ENCODE peak calls at places on chromosomes 6 and 20, in nine cellular contexts. One of them, this sample, is unnamed. For H3K36me3, the result is how much of the 10 kb centered on the place peaks cover.

GRCh38 chr6:161011509-161012480 is 20.2 kb downstream of the MAP3K4 start:
- DNase-seq in adrenal gland: no peak
- DNase-seq in thyroid gland: no peak
- DNase-seq in psoas muscle: no peak
- DNase-seq in naive thymus-derived CD4-positive, alpha-beta T cell: no peak
- DNase-seq in fibroblast of lung: peak
- DNase-seq in mesendoderm: peak
- DNase-seq in left lung: no peak
- DNase-seq in heart right ventricle: no peak
- DNase-seq in this sample: peak

GRCh38 chr20:36214684-36215256 is 21.5 kb upstream of the AAR2 start:
- DNase-seq in adrenal gland: no peak
- DNase-seq in thyroid gland: no peak
- DNase-seq in psoas muscle: no peak
- DNase-seq in naive thymus-derived CD4-positive, alpha-beta T cell: no peak
- DNase-seq in fibroblast of lung: peak
- DNase-seq in mesendoderm: peak
- DNase-seq in left lung: no peak
- DNase-seq in heart right ventricle: no peak
- DNase-seq in this sample: peak

GRCh38 chr6:9025223-9025622 is 589.9 kb upstream of the SLC35B3 start:
- DNase-seq in adrenal gland: no peak
- DNase-seq in thyroid gland: no peak
- DNase-seq in psoas muscle: no peak
- DNase-seq in naive thymus-derived CD4-positive, alpha-beta T cell: no peak
- DNase-seq in fibroblast of lung: no peak
- DNase-seq in mesendoderm: no peak
- DNase-seq in left lung: no peak
- DNase-seq in heart right ventricle: no peak
- DNase-seq in this sample: no peak

GRCh38 chr20:35341366-35342028 is 49.3 kb upstream of the FAM83C start:
- DNase-seq in adrenal gland: no peak
- DNase-seq in thyroid gland: no peak
- DNase-seq in psoas muscle: no peak
- DNase-seq in naive thymus-derived CD4-positive, alpha-beta T cell: no peak
- DNase-seq in fibroblast of lung: peak
- DNase-seq in mesendoderm: no peak
- DNase-seq in left lung: no peak
- DNase-seq in heart right ventricle: no peak
- DNase-seq in this sample: no peak

GRCh38 chr6:155186052-155186658 is 77.7 kb upstream of the CLDN20 start:
- DNase-seq in adrenal gland: no peak
- DNase-seq in thyroid gland: no peak
- DNase-seq in psoas muscle: no peak
- DNase-seq in naive thymus-derived CD4-positive, alpha-beta T cell: no peak
- DNase-seq in fibroblast of lung: peak
- DNase-seq in mesendoderm: peak
- DNase-seq in left lung: no peak
- DNase-seq in heart right ventricle: no peak
- DNase-seq in this sample: peak

GRCh38 chr6:29596381-29596900 is 11.5 kb downstream of the OR2H2 start:
- DNase-seq in adrenal gland: no peak
- DNase-seq in thyroid gland: no peak
- DNase-seq in psoas muscle: no peak
- DNase-seq in naive thymus-derived CD4-positive, alpha-beta T cell: no peak
- DNase-seq in fibroblast of lung: no peak
- DNase-seq in mesendoderm: peak
- DNase-seq in left lung: no peak
- DNase-seq in heart right ventricle: no peak
- DNase-seq in this sample: no peak

GRCh38 chr6:32716396-32716795 is 24.8 kb upstream of the HLA-DQA2 start:
- DNase-seq in adrenal gland: no peak
- DNase-seq in thyroid gland: no peak
- DNase-seq in psoas muscle: no peak
- DNase-seq in naive thymus-derived CD4-positive, alpha-beta T cell: no peak
- DNase-seq in fibroblast of lung: no peak
- DNase-seq in mesendoderm: peak
- DNase-seq in left lung: no peak
- DNase-seq in heart right ventricle: no peak
- DNase-seq in this sample: no peak

GRCh38 chr6:44386929-44387345 is 569 bp upstream of the CDC5L start:
- DNase-seq in adrenal gland: no peak
- DNase-seq in thyroid gland: peak
- DNase-seq in psoas muscle: peak
- DNase-seq in naive thymus-derived CD4-positive, alpha-beta T cell: no peak
- DNase-seq in fibroblast of lung: peak
- DNase-seq in mesendoderm: no peak
- DNase-seq in left lung: no peak
- DNase-seq in heart right ventricle: no peak
- DNase-seq in this sample: no peak

GRCh38 chr6:47485491-47486135 is 8.0 kb downstream of the CD2AP start:
- DNase-seq in adrenal gland: no peak
- DNase-seq in thyroid gland: no peak
- DNase-seq in psoas muscle: no peak
- DNase-seq in naive thymus-derived CD4-positive, alpha-beta T cell: no peak
- DNase-seq in fibroblast of lung: no peak
- DNase-seq in mesendoderm: no peak
- DNase-seq in left lung: no peak
- DNase-seq in heart right ventricle: no peak
- DNase-seq in this sample: no peak

GRCh38 chr20:45011108-45011526 is 44.8 kb downstream of the STK4 start:
- DNase-seq in adrenal gland: peak
- DNase-seq in thyroid gland: peak
- DNase-seq in psoas muscle: no peak
- DNase-seq in naive thymus-derived CD4-positive, alpha-beta T cell: peak
- DNase-seq in fibroblast of lung: peak
- DNase-seq in mesendoderm: peak
- DNase-seq in left lung: no peak
- DNase-seq in heart right ventricle: no peak
- DNase-seq in this sample: peak
- H3K36me3 ChIP-seq in adrenal gland: under half
- H3K36me3 ChIP-seq in thyroid gland: under half
- H3K36me3 ChIP-seq in psoas muscle: under half
- H3K36me3 ChIP-seq in naive thymus-derived CD4-positive, alpha-beta T cell: half or more
- H3K36me3 ChIP-seq in fibroblast of lung: under half
- H3K36me3 ChIP-seq in mesendoderm: under half
- H3K36me3 ChIP-seq in left lung: half or more
- H3K36me3 ChIP-seq in heart right ventricle: under half
- H3K36me3 ChIP-seq in this sample: under half

DNA sequence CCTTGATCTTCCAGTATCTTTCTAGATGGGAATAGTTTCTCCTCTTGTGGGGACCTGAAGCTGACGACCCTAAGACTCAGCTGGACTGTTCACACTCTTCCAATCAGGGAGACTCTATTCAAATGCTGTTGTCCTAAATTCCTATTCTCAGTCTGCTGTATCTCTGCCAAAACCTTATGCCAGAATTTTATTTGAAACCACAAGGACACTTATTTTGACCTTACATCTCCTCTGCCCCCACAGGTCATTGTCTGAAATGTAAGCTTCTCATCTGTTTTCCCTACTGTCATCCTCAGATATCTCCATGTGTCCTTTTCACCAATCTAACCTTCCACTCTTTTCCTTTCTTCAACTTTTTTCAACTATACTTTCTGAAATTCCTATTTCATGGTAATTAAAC is 289.5 kb upstream of the SGK1 start:
- DNase-seq in adrenal gland: no peak
- DNase-seq in thyroid gland: no peak
- DNase-seq in psoas muscle: no peak
- DNase-seq in naive thymus-derived CD4-positive, alpha-beta T cell: no peak
- DNase-seq in fibroblast of lung: no peak
- DNase-seq in mesendoderm: no peak
- DNase-seq in left lung: no peak
- DNase-seq in heart right ventricle: no peak
- DNase-seq in this sample: no peak
- H3K36me3 ChIP-seq in adrenal gland: under half
- H3K36me3 ChIP-seq in thyroid gland: under half
- H3K36me3 ChIP-seq in psoas muscle: under half
- H3K36me3 ChIP-seq in naive thymus-derived CD4-positive, alpha-beta T cell: under half
- H3K36me3 ChIP-seq in fibroblast of lung: under half
- H3K36me3 ChIP-seq in mesendoderm: under half
- H3K36me3 ChIP-seq in left lung: under half
- H3K36me3 ChIP-seq in heart right ventricle: under half
- H3K36me3 ChIP-seq in this sample: under half

DNA sequence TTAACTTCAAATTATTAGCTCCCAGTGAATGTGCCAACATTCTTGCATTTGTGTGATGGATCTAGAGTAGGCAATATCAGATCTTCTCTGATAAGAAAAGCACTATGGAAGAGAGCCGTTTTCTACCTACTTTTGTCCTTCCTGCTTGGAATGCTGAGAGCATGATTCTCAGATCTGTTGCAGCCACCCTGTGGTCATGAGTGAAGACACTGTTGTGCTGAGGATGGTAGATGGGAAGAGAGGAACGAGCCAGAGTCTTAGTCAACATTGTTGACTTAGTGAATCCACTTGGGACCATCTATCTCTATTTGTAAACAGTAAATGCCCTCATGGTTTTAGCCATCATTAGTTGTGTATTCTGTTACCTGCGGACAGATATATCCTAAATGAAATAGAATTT is 202.6 kb downstream of the CD109 start:
- DNase-seq in adrenal gland: no peak
- DNase-seq in thyroid gland: no peak
- DNase-seq in psoas muscle: no peak
- DNase-seq in naive thymus-derived CD4-positive, alpha-beta T cell: no peak
- DNase-seq in fibroblast of lung: no peak
- DNase-seq in mesendoderm: peak
- DNase-seq in left lung: no peak
- DNase-seq in heart right ventricle: no peak
- DNase-seq in this sample: peak
- H3K36me3 ChIP-seq in adrenal gland: under half
- H3K36me3 ChIP-seq in thyroid gland: under half
- H3K36me3 ChIP-seq in psoas muscle: under half
- H3K36me3 ChIP-seq in naive thymus-derived CD4-positive, alpha-beta T cell: under half
- H3K36me3 ChIP-seq in fibroblast of lung: under half
- H3K36me3 ChIP-seq in mesendoderm: under half
- H3K36me3 ChIP-seq in left lung: under half
- H3K36me3 ChIP-seq in heart right ventricle: under half
- H3K36me3 ChIP-seq in this sample: under half

GRCh38 chr20:37220796-37221195 is 40.8 kb downstream of the GHRH start:
- DNase-seq in adrenal gland: no peak
- DNase-seq in thyroid gland: no peak
- DNase-seq in psoas muscle: no peak
- DNase-seq in naive thymus-derived CD4-positive, alpha-beta T cell: no peak
- DNase-seq in fibroblast of lung: no peak
- DNase-seq in mesendoderm: peak
- DNase-seq in left lung: no peak
- DNase-seq in heart right ventricle: no peak
- DNase-seq in this sample: no peak
- H3K36me3 ChIP-seq in adrenal gland: under half
- H3K36me3 ChIP-seq in thyroid gland: under half
- H3K36me3 ChIP-seq in psoas muscle: half or more
- H3K36me3 ChIP-seq in naive thymus-derived CD4-positive, alpha-beta T cell: half or more
- H3K36me3 ChIP-seq in fibroblast of lung: under half
- H3K36me3 ChIP-seq in mesendoderm: under half
- H3K36me3 ChIP-seq in left lung: half or more
- H3K36me3 ChIP-seq in heart right ventricle: under half
- H3K36me3 ChIP-seq in this sample: under half

This sample was measured in H7.